ENCODE peak calls at places on chromosomes 12 and 14, in eight cellular contexts. One of them, this sample, is unnamed.

GRCh38 chr12:18967814-18968213 is 161.7 kb upstream of the PLEKHA5 start:
- DNase-seq in transverse colon: no peak
- DNase-seq in activated CD8-positive, alpha-beta T cell treated with anti-CD3 and anti-CD28 coated beads for 36 hours: no peak
- DNase-seq in MCF 10A: peak; percentile 1
- DNase-seq in body of pancreas: no peak
- DNase-seq in HFFc6: no peak
- DNase-seq in epithelial cell of esophagus: no peak
- DNase-seq in esophagus squamous epithelium: no peak
- DNase-seq in this sample: no peak

GRCh38 chr12:107163413-107163812 is 70.1 kb upstream of the CRY1 start:
- DNase-seq in transverse colon: no peak
- DNase-seq in activated CD8-positive, alpha-beta T cell treated with anti-CD3 and anti-CD28 coated beads for 36 hours: no peak
- DNase-seq in MCF 10A: no peak
- DNase-seq in body of pancreas: no peak
- DNase-seq in HFFc6: no peak
- DNase-seq in epithelial cell of esophagus: peak; percentile 10
- DNase-seq in esophagus squamous epithelium: no peak
- DNase-seq in this sample: no peak

GRCh38 chr14:36068777-36069534 is 107.6 kb downstream of the PTCSC3 start:
- DNase-seq in transverse colon: no peak
- DNase-seq in activated CD8-positive, alpha-beta T cell treated with anti-CD3 and anti-CD28 coated beads for 36 hours: no peak
- DNase-seq in MCF 10A: peak; percentile 66
- DNase-seq in body of pancreas: no peak
- DNase-seq in HFFc6: peak; percentile 21
- DNase-seq in epithelial cell of esophagus: peak; percentile 61
- DNase-seq in esophagus squamous epithelium: no peak
- DNase-seq in this sample: peak; percentile 19

GRCh38 chr14:97177016-97177415 is 379.8 kb downstream of the VRK1 start:
- DNase-seq in transverse colon: no peak
- DNase-seq in activated CD8-positive, alpha-beta T cell treated with anti-CD3 and anti-CD28 coated beads for 36 hours: peak; percentile 32
- DNase-seq in MCF 10A: peak; percentile 77
- DNase-seq in body of pancreas: no peak
- DNase-seq in HFFc6: no peak
- DNase-seq in epithelial cell of esophagus: peak; percentile 38
- DNase-seq in esophagus squamous epithelium: no peak
- DNase-seq in this sample: no peak

GRCh38 chr14:93953739-93954515 is 22.4 kb downstream of the ASB2 start:
- DNase-seq in transverse colon: no peak
- DNase-seq in activated CD8-positive, alpha-beta T cell treated with anti-CD3 and anti-CD28 coated beads for 36 hours: no peak
- DNase-seq in MCF 10A: no peak
- DNase-seq in body of pancreas: no peak
- DNase-seq in HFFc6: no peak
- DNase-seq in epithelial cell of esophagus: no peak
- DNase-seq in esophagus squamous epithelium: no peak
- DNase-seq in this sample: no peak

GRCh38 chr14:19823765-19824164 is 20.2 kb downstream of the OR4N2 start:
- DNase-seq in transverse colon: no peak
- DNase-seq in activated CD8-positive, alpha-beta T cell treated with anti-CD3 and anti-CD28 coated beads for 36 hours: no peak
- DNase-seq in MCF 10A: peak; percentile 18
- DNase-seq in body of pancreas: no peak
- DNase-seq in HFFc6: peak; percentile 4
- DNase-seq in epithelial cell of esophagus: peak; percentile 0
- DNase-seq in esophagus squamous epithelium: no peak
- DNase-seq in this sample: no peak

GRCh38 chr12:69052613-69053408 is 119.8 kb upstream of the CPM start:
- DNase-seq in transverse colon: no peak
- DNase-seq in activated CD8-positive, alpha-beta T cell treated with anti-CD3 and anti-CD28 coated beads for 36 hours: peak; percentile 87
- DNase-seq in MCF 10A: peak; percentile 74
- DNase-seq in body of pancreas: peak; percentile 58
- DNase-seq in HFFc6: peak; percentile 71
- DNase-seq in epithelial cell of esophagus: peak; percentile 67
- DNase-seq in esophagus squamous epithelium: no peak
- DNase-seq in this sample: peak; percentile 93

GRCh38 chr14:77097006-77097688 is 911 bp upstream of the CIPC start:
- DNase-seq in transverse colon: no peak
- DNase-seq in activated CD8-positive, alpha-beta T cell treated with anti-CD3 and anti-CD28 coated beads for 36 hours: no peak
- DNase-seq in MCF 10A: peak; percentile 23
- DNase-seq in body of pancreas: no peak
- DNase-seq in HFFc6: peak; percentile 14
- DNase-seq in epithelial cell of esophagus: peak; percentile 34
- DNase-seq in esophagus squamous epithelium: no peak
- DNase-seq in this sample: no peak

GRCh38 chr14:73393375-73393774 is 65.0 kb downstream of the NUMB start:
- DNase-seq in transverse colon: no peak
- DNase-seq in activated CD8-positive, alpha-beta T cell treated with anti-CD3 and anti-CD28 coated beads for 36 hours: no peak
- DNase-seq in MCF 10A: no peak
- DNase-seq in body of pancreas: no peak
- DNase-seq in HFFc6: no peak
- DNase-seq in epithelial cell of esophagus: no peak
- DNase-seq in esophagus squamous epithelium: no peak
- DNase-seq in this sample: no peak

GRCh38 chr14:20623798-20624197 is 17.7 kb downstream of the OR6S1 start:
- DNase-seq in transverse colon: no peak
- DNase-seq in activated CD8-positive, alpha-beta T cell treated with anti-CD3 and anti-CD28 coated beads for 36 hours: peak; percentile 29
- DNase-seq in MCF 10A: no peak
- DNase-seq in body of pancreas: no peak
- DNase-seq in HFFc6: no peak
- DNase-seq in epithelial cell of esophagus: no peak
- DNase-seq in esophagus squamous epithelium: no peak
- DNase-seq in this sample: no peak

GRCh38 chr14:100128688-100129087 is 30.8 kb downstream of the DEGS2 start:
- DNase-seq in transverse colon: no peak
- DNase-seq in activated CD8-positive, alpha-beta T cell treated with anti-CD3 and anti-CD28 coated beads for 36 hours: no peak
- DNase-seq in MCF 10A: no peak
- DNase-seq in body of pancreas: no peak
- DNase-seq in HFFc6: no peak
- DNase-seq in epithelial cell of esophagus: no peak
- DNase-seq in esophagus squamous epithelium: no peak
- DNase-seq in this sample: no peak

GRCh38 chr12:129074379-129074778 is 221.1 kb downstream of the GLT1D1 start:
- DNase-seq in transverse colon: no peak
- DNase-seq in activated CD8-positive, alpha-beta T cell treated with anti-CD3 and anti-CD28 coated beads for 36 hours: no peak
- DNase-seq in MCF 10A: no peak
- DNase-seq in body of pancreas: no peak
- DNase-seq in HFFc6: no peak
- DNase-seq in epithelial cell of esophagus: no peak
- DNase-seq in esophagus squamous epithelium: no peak
- DNase-seq in this sample: no peak

GRCh38 chr12:74889563-74890236 is 319.9 kb downstream of the KCNC2 start:
- DNase-seq in transverse colon: no peak
- DNase-seq in activated CD8-positive, alpha-beta T cell treated with anti-CD3 and anti-CD28 coated beads for 36 hours: no peak
- DNase-seq in MCF 10A: peak; percentile 41
- DNase-seq in body of pancreas: no peak
- DNase-seq in HFFc6: peak; percentile 53
- DNase-seq in epithelial cell of esophagus: peak; percentile 65
- DNase-seq in esophagus squamous epithelium: no peak
- DNase-seq in this sample: peak; percentile 45

DNA sequence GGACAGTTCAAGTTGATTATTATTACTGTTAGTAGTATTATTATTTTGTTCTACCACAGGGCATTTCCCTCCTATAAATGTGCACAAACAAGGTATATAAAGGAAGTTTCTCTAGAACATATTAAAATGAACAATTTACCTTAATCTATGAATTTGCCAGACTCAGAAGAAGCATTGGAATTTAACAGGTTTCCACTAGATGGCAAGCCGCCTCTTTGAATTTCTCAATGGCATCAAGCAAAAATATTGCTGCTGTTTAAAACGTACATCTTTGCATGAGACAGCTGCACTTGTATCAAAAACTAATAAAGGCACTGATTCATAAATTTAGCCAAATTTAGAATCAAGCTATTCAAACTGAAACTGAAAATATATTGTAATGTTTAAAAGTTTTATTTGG is 34.6 kb upstream of the MIS18BP1 start:
- DNase-seq in transverse colon: no peak
- DNase-seq in activated CD8-positive, alpha-beta T cell treated with anti-CD3 and anti-CD28 coated beads for 36 hours: no peak
- DNase-seq in MCF 10A: peak; percentile 23
- DNase-seq in body of pancreas: no peak
- DNase-seq in HFFc6: no peak
- DNase-seq in epithelial cell of esophagus: peak; percentile 1
- DNase-seq in esophagus squamous epithelium: no peak
- DNase-seq in this sample: no peak
- TF ChIP-seq CTCF in transverse colon: no peak
- TF ChIP-seq CTCF in activated CD8-positive, alpha-beta T cell treated with anti-CD3 and anti-CD28 coated beads for 36 hours: no peak
- TF ChIP-seq CTCF in MCF 10A: peak; percentile 7
- TF ChIP-seq CTCF in body of pancreas: no peak
- TF ChIP-seq CTCF in HFFc6: no peak
- TF ChIP-seq CTCF in epithelial cell of esophagus: no peak
- TF ChIP-seq CTCF in esophagus squamous epithelium: no peak
- TF ChIP-seq CTCF in this sample: no peak

GRCh38 chr12:77324763-77325468 is 259.5 kb upstream of the E2F7 start:
- DNase-seq in transverse colon: peak; percentile 74
- DNase-seq in activated CD8-positive, alpha-beta T cell treated with anti-CD3 and anti-CD28 coated beads for 36 hours: peak; percentile 37
- DNase-seq in MCF 10A: peak; percentile 75
- DNase-seq in body of pancreas: peak; percentile 60
- DNase-seq in HFFc6: peak; percentile 37
- DNase-seq in epithelial cell of esophagus: peak; percentile 83
- DNase-seq in esophagus squamous epithelium: no peak
- DNase-seq in this sample: peak; percentile 68
- TF ChIP-seq CTCF in transverse colon: peak; percentile 26
- TF ChIP-seq CTCF in activated CD8-positive, alpha-beta T cell treated with anti-CD3 and anti-CD28 coated beads for 36 hours: no peak
- TF ChIP-seq CTCF in MCF 10A: peak; percentile 31
- TF ChIP-seq CTCF in body of pancreas: peak; percentile 52
- TF ChIP-seq CTCF in HFFc6: peak; percentile 71
- TF ChIP-seq CTCF in epithelial cell of esophagus: peak; percentile 48
- TF ChIP-seq CTCF in esophagus squamous epithelium: peak; percentile 27
- TF ChIP-seq CTCF in this sample: peak; percentile 51

GRCh38 chr14:101547961-101548669 is 13.2 kb upstream of the DIO3 start:
- DNase-seq in transverse colon: no peak
- DNase-seq in activated CD8-positive, alpha-beta T cell treated with anti-CD3 and anti-CD28 coated beads for 36 hours: no peak
- DNase-seq in MCF 10A: no peak
- DNase-seq in body of pancreas: no peak
- DNase-seq in HFFc6: no peak
- DNase-seq in epithelial cell of esophagus: no peak
- DNase-seq in esophagus squamous epithelium: no peak
- DNase-seq in this sample: no peak
- TF ChIP-seq CTCF in transverse colon: no peak
- TF ChIP-seq CTCF in activated CD8-positive, alpha-beta T cell treated with anti-CD3 and anti-CD28 coated beads for 36 hours: no peak
- TF ChIP-seq CTCF in MCF 10A: no peak
- TF ChIP-seq CTCF in body of pancreas: no peak
- TF ChIP-seq CTCF in HFFc6: no peak
- TF ChIP-seq CTCF in epithelial cell of esophagus: no peak
- TF ChIP-seq CTCF in esophagus squamous epithelium: no peak
- TF ChIP-seq CTCF in this sample: no peak

GRCh38 chr14:91139776-91140175 is 25.9 kb downstream of the DGLUCY start:
- DNase-seq in transverse colon: no peak
- DNase-seq in activated CD8-positive, alpha-beta T cell treated with anti-CD3 and anti-CD28 coated beads for 36 hours: no peak
- DNase-seq in MCF 10A: no peak
- DNase-seq in body of pancreas: no peak
- DNase-seq in HFFc6: no peak
- DNase-seq in epithelial cell of esophagus: no peak
- DNase-seq in esophagus squamous epithelium: no peak
- DNase-seq in this sample: no peak

GRCh38 chr14:91143862-91144261 is 30.0 kb downstream of the DGLUCY start:
- DNase-seq in transverse colon: no peak
- DNase-seq in activated CD8-positive, alpha-beta T cell treated with anti-CD3 and anti-CD28 coated beads for 36 hours: no peak
- DNase-seq in MCF 10A: peak; percentile 50
- DNase-seq in body of pancreas: peak; percentile 76
- DNase-seq in HFFc6: no peak
- DNase-seq in epithelial cell of esophagus: no peak
- DNase-seq in esophagus squamous epithelium: no peak
- DNase-seq in this sample: no peak

GRCh38 chr14:91142214-91142668 is 28.4 kb downstream of the DGLUCY start:
- DNase-seq in transverse colon: no peak
- DNase-seq in activated CD8-positive, alpha-beta T cell treated with anti-CD3 and anti-CD28 coated beads for 36 hours: peak; percentile 58
- DNase-seq in MCF 10A: no peak
- DNase-seq in body of pancreas: no peak
- DNase-seq in HFFc6: no peak
- DNase-seq in epithelial cell of esophagus: no peak
- DNase-seq in esophagus squamous epithelium: no peak
- DNase-seq in this sample: no peak

GRCh38 chr14:91138511-91139359 is 24.9 kb downstream of the DGLUCY start:
- DNase-seq in transverse colon: peak; percentile 31
- DNase-seq in activated CD8-positive, alpha-beta T cell treated with anti-CD3 and anti-CD28 coated beads for 36 hours: peak; percentile 75
- DNase-seq in MCF 10A: peak; percentile 68
- DNase-seq in body of pancreas: peak; percentile 39
- DNase-seq in HFFc6: peak; percentile 22
- DNase-seq in epithelial cell of esophagus: peak; percentile 47
- DNase-seq in esophagus squamous epithelium: no peak
- DNase-seq in this sample: peak; percentile 9

DNA sequence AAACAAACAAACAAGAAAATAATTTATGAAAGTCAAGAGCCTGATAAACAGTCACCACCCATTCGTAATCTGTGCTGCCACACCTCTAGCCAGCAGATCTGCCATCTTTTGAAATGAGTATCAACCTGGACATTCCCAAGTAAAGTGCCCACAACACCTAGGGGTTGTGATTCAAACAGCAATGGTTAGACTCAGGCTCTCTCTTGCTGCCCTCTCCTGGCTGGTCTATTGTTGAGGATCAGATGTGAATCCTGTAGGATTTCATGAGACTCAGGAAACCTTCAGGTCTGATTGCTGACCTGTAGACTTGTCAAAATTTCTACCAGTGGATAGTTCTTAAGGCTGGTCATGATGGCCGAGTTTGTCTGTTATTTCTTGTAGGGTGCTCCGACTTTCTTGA is 26.8 kb downstream of the DGLUCY start:
- DNase-seq in transverse colon: peak; percentile 47
- DNase-seq in activated CD8-positive, alpha-beta T cell treated with anti-CD3 and anti-CD28 coated beads for 36 hours: no peak
- DNase-seq in MCF 10A: peak; percentile 74
- DNase-seq in body of pancreas: no peak
- DNase-seq in HFFc6: no peak
- DNase-seq in epithelial cell of esophagus: peak; percentile 79
- DNase-seq in esophagus squamous epithelium: no peak
- DNase-seq in this sample: no peak
- TF ChIP-seq CTCF in transverse colon: peak; percentile 37
- TF ChIP-seq CTCF in activated CD8-positive, alpha-beta T cell treated with anti-CD3 and anti-CD28 coated beads for 36 hours: no peak
- TF ChIP-seq CTCF in MCF 10A: peak; percentile 48
- TF ChIP-seq CTCF in body of pancreas: peak; percentile 39
- TF ChIP-seq CTCF in HFFc6: peak; percentile 66
- TF ChIP-seq CTCF in epithelial cell of esophagus: peak; percentile 84
- TF ChIP-seq CTCF in esophagus squamous epithelium: peak; percentile 27
- TF ChIP-seq CTCF in this sample: peak; percentile 32

GRCh38 chr12:47900480-47901129 is 4.2 kb downstream of the VDR start:
- DNase-seq in transverse colon: peak; percentile 65
- DNase-seq in activated CD8-positive, alpha-beta T cell treated with anti-CD3 and anti-CD28 coated beads for 36 hours: no peak
- DNase-seq in MCF 10A: peak; percentile 84
- DNase-seq in body of pancreas: peak; percentile 56
- DNase-seq in HFFc6: no peak
- DNase-seq in epithelial cell of esophagus: peak; percentile 87
- DNase-seq in esophagus squamous epithelium: no peak
- DNase-seq in this sample: no peak
- TF ChIP-seq CTCF in transverse colon: no peak
- TF ChIP-seq CTCF in activated CD8-positive, alpha-beta T cell treated with anti-CD3 and anti-CD28 coated beads for 36 hours: no peak
- TF ChIP-seq CTCF in MCF 10A: peak; percentile 29
- TF ChIP-seq CTCF in body of pancreas: peak; percentile 43
- TF ChIP-seq CTCF in HFFc6: peak; percentile 43
- TF ChIP-seq CTCF in epithelial cell of esophagus: peak; percentile 55
- TF ChIP-seq CTCF in esophagus squamous epithelium: peak; percentile 28
- TF ChIP-seq CTCF in this sample: no peak

This sample was measured in foreskin fibroblast.